ENCODE peak calls at places on chromosomes 1 and 21, in six cellular contexts. G, I, B, W, A and U are unnamed samples.

GRCh38 chr1:38614861-38615260 is 244.7 kb downstream of the RRAGC start:
- DNase-seq in B (no peak), G (no peak), A (no peak), W (no peak), I (peak), U (no peak)

GRCh38 chr1:57281324-57281723 is 142.5 kb downstream of the DAB1 start:
- DNase-seq in G (no peak), I (no peak), W (no peak), A (no peak), B (no peak), U (no peak)

GRCh38 chr1:38940339-38941047 is 1.1 kb downstream of the RHBDL2 start:
- DNase-seq in I (no peak), W (no peak), G (no peak), B (no peak), A (no peak), U (no peak)

GRCh38 chr1:64543831-64544230 is 73.9 kb downstream of the CACHD1 start:
- DNase-seq in W (no peak), B (no peak), A (no peak), I (no peak), G (no peak), U (peak)

GRCh38 chr1:172498858-172499257 is 34.1 kb upstream of the SUCO start:
- DNase-seq in G (no peak), B (no peak), A (no peak), W (no peak), I (no peak), U (no peak)

GRCh38 chr1:81834921-81835698 is 34.4 kb downstream of the ADGRL2 start:
- DNase-seq in B (no peak), W (no peak), A (no peak), G (no peak), I (peak), U (peak)

GRCh38 chr21:30613836-30614235 is at the start of gene KRTAP6-1:
- DNase-seq in I (no peak), B (no peak), W (no peak), A (no peak), G (no peak), U (no peak)

GRCh38 chr1:26531651-26532131 is 2.1 kb downstream of the RPS6KA1 start:
- DNase-seq in W (no peak), B (no peak), G (peak), A (no peak), I (no peak), U (no peak)

GRCh38 chr1:153509729-153510354 is 25.9 kb downstream of the S100A6 start:
- DNase-seq in A (peak), W (peak), G (peak), B (peak), I (no peak), U (peak)

GRCh38 chr1:34784751-34785221 is 3.8 kb downstream of the GJB3 start:
- DNase-seq in B (no peak), W (no peak), I (no peak), G (no peak), A (no peak), U (no peak)

GRCh38 chr1:170461762-170462384 is 70.1 kb upstream of the GORAB start:
- DNase-seq in B (no peak), A (no peak), I (peak), W (no peak), G (no peak), U (peak)

GRCh38 chr1:47587891-47588582 is 150.2 kb downstream of the FOXD2 start:
- DNase-seq in B (no peak), I (peak), A (no peak), G (no peak), W (no peak), U (no peak)

GRCh38 chr1:51948491-51948915 is 42.0 kb downstream of the RAB3B start:
- DNase-seq in W (no peak), G (no peak), A (no peak), I (no peak), B (no peak), U (no peak)

GRCh38 chr1:199218065-199218464 is 579.2 kb downstream of the PTPRC start:
- DNase-seq in W (peak), I (no peak), A (no peak), B (no peak), G (peak), U (no peak)

GRCh38 chr1:211944733-211945500 is 90.4 kb downstream of the INTS7 start:
- DNase-seq in A (no peak), W (no peak), B (no peak), G (peak), I (peak), U (no peak)

GRCh38 chr1:22869325-22869724 is 103.3 kb downstream of the LACTBL1 start:
- DNase-seq in B (no peak), I (no peak), G (no peak), A (no peak), W (no peak), U (no peak)

GRCh38 chr1:243950166-243950565 is 100.1 kb upstream of the AKT3 start:
- DNase-seq in I (no peak), G (no peak), W (no peak), B (no peak), A (no peak), U (peak)

GRCh38 chr1:181251001-181251712 is 162.7 kb downstream of the IER5 start:
- DNase-seq in A (no peak), I (no peak), B (no peak), G (no peak), W (peak), U (no peak)

GRCh38 chr1:20684651-20685050 is 23.5 kb upstream of the DDOST start:
- DNase-seq in W (no peak), G (no peak), I (no peak), A (no peak), B (no peak), U (no peak)

GRCh38 chr1:107963009-107963408 is 2.0 kb downstream of the VAV3 start:
- DNase-seq in W (no peak), I (no peak), A (no peak), B (no peak), G (no peak), U (no peak)

GRCh38 chr1:3013371-3014038 is 7.8 kb upstream of the ACTRT2 start:
- DNase-seq in G (no peak), I (no peak), B (no peak), A (no peak), W (no peak), U (no peak)

GRCh38 chr1:62746086-62746808 is 37.7 kb upstream of the ATG4C start:
- DNase-seq in W (no peak), I (no peak), B (no peak), G (peak), A (no peak), U (peak)

GRCh38 chr1:1231400-1232223 is at the start of gene SDF4:
- DNase-seq in I (peak), G (peak), B (peak), A (peak), W (peak), U (peak)

GRCh38 chr1:172601046-172601630 is 57.8 kb upstream of the FASLG start:
- DNase-seq in W (no peak), I (no peak), G (no peak), B (no peak), A (no peak), U (no peak)

GRCh38 chr1:233885196-233886028 is 19.1 kb upstream of the SLC35F3 start:
- DNase-seq in B (no peak), I (no peak), W (no peak), G (no peak), A (no peak), U (peak)

GRCh38 chr1:64476251-64476952 is 6.5 kb downstream of the CACHD1 start:
- DNase-seq in B (no peak), G (no peak), A (no peak), W (no peak), I (peak), U (peak)

GRCh38 chr1:222306512-222306911 is 241.4 kb downstream of the HHIPL2 start:
- DNase-seq in W (no peak), A (no peak), B (no peak), I (no peak), G (no peak), U (no peak)